ENCODE peak calls at places on chromosomes 13 and 19, in ten cellular contexts. Z is mesendoderm; J is CD8-positive, alpha-beta memory T cell; E is immature natural killer cell; N is activated CD8-positive, alpha-beta memory T cell treated with anti-CD3 and anti-CD28 coated beads for 48 hours; F is WTC11; K is kidney glomerular epithelial cell; I is hippocampal formation; A is OCI-LY7; V is stimulated activated CD4-positive, alpha-beta T cell treated with anti-CD3 and anti-CD28 coated beads, Interleukin-1b, Interleukin-23, amount 100 ng/mL, for 24 hours. L is an unnamed sample.
A peak's percentile ranks its signal among the peaks of the same experiment; 100 is the strongest.

GRCh38 chr19:20367811-20368294 is 197.7 kb downstream of the ZNF737 start:
- DNase-seq in Z (peak; percentile 97), J (no peak), E (no peak), N (no peak), F (peak; percentile 52), K (no peak), I (no peak), A (peak; percentile 65), V (no peak), L (no peak)

GRCh38 chr19:49954092-49954825 is 6.7 kb downstream of the SIGLEC11 start:
- DNase-seq in Z (no peak), J (no peak), E (no peak), N (no peak), F (no peak), K (no peak), I (no peak), A (no peak), V (no peak), L (no peak)

GRCh38 chr13:107035778-107036177 is 467.8 kb upstream of the ARGLU1 start:
- DNase-seq in Z (no peak), J (no peak), E (no peak), N (no peak), F (no peak), K (peak; percentile 13), I (no peak), A (no peak), V (no peak), L (no peak)

GRCh38 chr19:33509774-33510173 is 11.8 kb downstream of the PEPD start:
- DNase-seq in Z (no peak), J (no peak), E (no peak), N (no peak), F (no peak), K (no peak), I (no peak), A (no peak), V (no peak), L (no peak)

GRCh38 chr13:63737418-63737817 is 2321.8 kb upstream of the PCDH20 start:
- DNase-seq in Z (no peak), J (no peak), E (no peak), N (no peak), F (no peak), K (no peak), I (no peak), A (no peak), V (no peak), L (no peak)

GRCh38 chr19:16627194-16627927 is 643 bp downstream of the MED26 start:
- DNase-seq in Z (peak; percentile 34), J (peak; percentile 36), E (no peak), N (no peak), F (no peak), K (no peak), I (no peak), A (peak; percentile 69), V (peak; percentile 6), L (no peak)

GRCh38 chr13:33057019-33057785 is 41.0 kb downstream of the KL start:
- DNase-seq in Z (peak; percentile 88), J (no peak), E (no peak), N (no peak), F (no peak), K (no peak), I (no peak), A (peak; percentile 4), V (no peak), L (peak; percentile 46)

GRCh38 chr13:95229855-95230254 is 71.4 kb downstream of the ABCC4 start:
- DNase-seq in Z (no peak), J (no peak), E (no peak), N (no peak), F (no peak), K (no peak), I (no peak), A (no peak), V (no peak), L (no peak)

GRCh38 chr19:46442808-46443450 is 14.2 kb upstream of the PNMA8C start:
- DNase-seq in Z (no peak), J (no peak), E (no peak), N (no peak), F (no peak), K (peak; percentile 49), I (no peak), A (no peak), V (no peak), L (no peak)

GRCh38 chr19:6963937-6964336 is 57.3 kb downstream of the MBD3L2B start:
- DNase-seq in Z (no peak), J (peak; percentile 15), E (peak; percentile 22), N (no peak), F (peak; percentile 11), K (no peak), I (no peak), A (peak; percentile 41), V (peak; percentile 24), L (peak; percentile 16)

GRCh38 chr19:11420894-11421606 is 1.9 kb upstream of the RGL3 start:
- DNase-seq in Z (peak; percentile 46), J (peak; percentile 21), E (peak; percentile 17), N (no peak), F (peak; percentile 72), K (no peak), I (no peak), A (no peak), V (no peak), L (peak; percentile 72)

GRCh38 chr13:30466841-30467252 is 1.1 kb upstream of the HMGB1 start:
- DNase-seq in Z (peak; percentile 59), J (no peak), E (no peak), N (no peak), F (no peak), K (no peak), I (no peak), A (peak; percentile 81), V (no peak), L (peak; percentile 28)

GRCh38 chr13:68304287-68304893 is 1074.3 kb upstream of the PCDH9 start:
- DNase-seq in Z (peak; percentile 38), J (no peak), E (no peak), N (no peak), F (no peak), K (peak; percentile 21), I (no peak), A (peak; percentile 6), V (no peak), L (peak; percentile 7)

GRCh38 chr19:34308381-34309367 is 54.3 kb downstream of the GARRE1 start:
- DNase-seq in Z (no peak), J (peak; percentile 73), E (peak; percentile 73), N (no peak), F (no peak), K (no peak), I (no peak), A (peak; percentile 49), V (no peak), L (no peak)

GRCh38 chr19:2477732-2478191 is 1.8 kb downstream of the GADD45B start:
- DNase-seq in Z (no peak), J (no peak), E (peak; percentile 36), N (no peak), F (no peak), K (peak; percentile 31), I (no peak), A (peak; percentile 69), V (no peak), L (peak; percentile 69)

GRCh38 chr19:43674630-43674982 is 4.6 kb upstream of the PLAUR start:
- DNase-seq in Z (no peak), J (no peak), E (no peak), N (no peak), F (no peak), K (no peak), I (no peak), A (no peak), V (no peak), L (no peak)

GRCh38 chr19:52190679-52191293 is 934 bp downstream of the PPP2R1A start:
- DNase-seq in Z (peak; percentile 41), J (no peak), E (no peak), N (no peak), F (peak; percentile 38), K (peak; percentile 24), I (no peak), A (peak; percentile 50), V (no peak), L (no peak)

GRCh38 chr13:33730147-33730546 is 87.8 kb upstream of the RFC3 start:
- DNase-seq in Z (no peak), J (no peak), E (no peak), N (no peak), F (no peak), K (no peak), I (no peak), A (peak; percentile 49), V (no peak), L (no peak)

GRCh38 chr19:47230122-47230920 is 678 bp downstream of the BBC3 start:
- DNase-seq in Z (peak; percentile 42), J (peak; percentile 87), E (peak; percentile 88), N (peak; percentile 87), F (peak; percentile 85), K (no peak), I (peak; percentile 36), A (peak; percentile 76), V (peak; percentile 69), L (peak; percentile 88)

GRCh38 chr13:25281193-25281936 is 5.9 kb downstream of the MTMR6 start:
- DNase-seq in Z (no peak), J (no peak), E (no peak), N (no peak), F (no peak), K (no peak), I (no peak), A (peak; percentile 24), V (no peak), L (peak; percentile 33)

GRCh38 chr13:44140146-44140545 is 233.5 kb upstream of the SERP2 start:
- DNase-seq in Z (peak; percentile 27), J (no peak), E (no peak), N (no peak), F (peak; percentile 44), K (no peak), I (no peak), A (no peak), V (no peak), L (no peak)

GRCh38 chr19:12858041-12858928 is 20.0 kb downstream of the MAST1 start:
- DNase-seq in Z (no peak), J (no peak), E (no peak), N (no peak), F (no peak), K (no peak), I (no peak), A (no peak), V (no peak), L (no peak)

GRCh38 chr19:15166700-15167099 is 34.1 kb downstream of the NOTCH3 start:
- DNase-seq in Z (peak; percentile 53), J (no peak), E (no peak), N (no peak), F (no peak), K (no peak), I (no peak), A (no peak), V (no peak), L (no peak)

GRCh38 chr19:12513531-12514061 is 29.0 kb upstream of the ZNF709 start:
- DNase-seq in Z (no peak), J (no peak), E (no peak), N (no peak), F (peak; percentile 75), K (no peak), I (peak; percentile 37), A (no peak), V (no peak), L (no peak)

GRCh38 chr13:52787212-52787611 is 47.6 kb upstream of the CNMD start:
- DNase-seq in Z (no peak), J (no peak), E (no peak), N (no peak), F (no peak), K (no peak), I (no peak), A (no peak), V (no peak), L (no peak)

GRCh38 chr19:45630463-45630862 is 8.7 kb downstream of the EML2 start:
- DNase-seq in Z (peak; percentile 92), J (no peak), E (no peak), N (no peak), F (no peak), K (peak; percentile 76), I (no peak), A (no peak), V (no peak), L (peak; percentile 72)

L was measured in GM20000.